ENCODE peak calls at places on chromosomes 6 and 20, in four cellular contexts. Q is endothelial cell of umbilical vein, M is endothelial cell, K is WTC11. I is an unnamed sample.

GRCh38 chr6:7721654-7722053 is 4.2 kb upstream of the BMP6 start:
- DNase-seq in K (no peak), M (no peak), Q (peak), I (peak)

GRCh38 chr20:7352165-7352564 is 584.7 kb downstream of the BMP2 start:
- DNase-seq in Q (no peak), K (no peak), M (no peak), I (no peak)

GRCh38 chr6:93786474-93787330 is 367.3 kb upstream of the EPHA7 start:
- DNase-seq in Q (peak), K (peak), M (peak), I (no peak)

GRCh38 chr20:17681741-17682102 is 320 bp downstream of the RRBP1 start:
- DNase-seq in M (no peak), K (no peak), Q (no peak), I (peak)

GRCh38 chr20:20360464-20360863 is 7.4 kb upstream of the INSM1 start:
- DNase-seq in M (peak), K (peak), Q (peak), I (peak)

GRCh38 chr20:22775671-22776139 is 191.3 kb upstream of the FOXA2 start:
- DNase-seq in Q (peak), M (no peak), K (no peak), I (no peak)

GRCh38 chr6:125114248-125114858 is 39.2 kb upstream of the TPD52L1 start:
- DNase-seq in K (peak), M (peak), Q (peak), I (peak)

GRCh38 chr6:14922306-14922705 is 323.6 kb upstream of the JARID2 start:
- DNase-seq in M (no peak), Q (no peak), K (peak), I (no peak)

GRCh38 chr6:48061630-48062029 is 49.4 kb downstream of the PTCHD4 start:
- DNase-seq in Q (no peak), M (no peak), K (no peak), I (no peak)

GRCh38 chr6:12152023-12152960 is 137.9 kb upstream of the EDN1 start:
- DNase-seq in K (no peak), M (no peak), Q (no peak), I (no peak)

GRCh38 chr6:52410979-52411378 is 9.2 kb upstream of the EFHC1 start:
- DNase-seq in Q (no peak), K (no peak), M (no peak), I (no peak)

GRCh38 chr20:13166006-13166405 is 55.1 kb upstream of the ISM1 start:
- DNase-seq in K (no peak), M (no peak), Q (no peak), I (no peak)

GRCh38 chr6:98574991-98575390 is 259.4 kb upstream of the POU3F2 start:
- DNase-seq in M (no peak), Q (no peak), K (no peak), I (no peak)

GRCh38 chr6:150426198-150426597 is 57.4 kb downstream of the IYD start:
- DNase-seq in K (no peak), M (no peak), Q (no peak), I (no peak)

GRCh38 chr6:142336183-142336582 is 34.4 kb downstream of the ADGRG6 start:
- DNase-seq in Q (no peak), M (no peak), K (no peak), I (no peak)

GRCh38 chr6:142339969-142340368 is 38.2 kb downstream of the ADGRG6 start:
- DNase-seq in K (no peak), Q (no peak), M (no peak), I (no peak)

GRCh38 chr6:142342986-142343385 is 41.2 kb downstream of the ADGRG6 start:
- DNase-seq in K (no peak), M (no peak), Q (no peak), I (no peak)

GRCh38 chr6:142336787-142337186 is 35.0 kb downstream of the ADGRG6 start:
- DNase-seq in K (no peak), Q (no peak), M (no peak), I (no peak)

DNA sequence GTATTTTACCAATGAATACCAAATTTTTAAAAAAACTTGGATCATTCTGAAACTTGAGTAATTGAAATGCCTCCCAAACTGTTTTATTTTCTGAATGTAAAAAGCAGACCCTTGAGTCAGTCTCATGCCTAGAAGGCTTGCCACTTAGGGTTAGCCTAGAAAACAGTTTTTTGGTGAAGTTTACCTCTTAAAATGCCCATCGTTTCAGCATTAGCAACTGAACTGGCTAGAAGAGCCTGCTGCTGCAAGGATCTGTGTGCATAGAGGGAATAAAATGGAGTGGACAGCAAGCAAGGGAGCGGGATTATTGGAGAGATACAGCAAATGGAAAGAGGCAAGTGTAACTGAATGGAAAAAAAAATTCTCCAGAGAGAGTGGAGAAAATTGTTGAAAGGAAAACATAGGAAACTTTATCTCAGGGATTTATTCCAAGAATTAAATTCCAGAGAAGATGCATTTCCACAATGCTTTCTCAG is 40.1 kb downstream of the ADGRG6 start:
- DNase-seq in M (no peak), Q (no peak), K (no peak), I (no peak)
- TF ChIP-seq CTCF in M (no peak), Q (no peak), K (no peak), I (no peak)

DNA sequence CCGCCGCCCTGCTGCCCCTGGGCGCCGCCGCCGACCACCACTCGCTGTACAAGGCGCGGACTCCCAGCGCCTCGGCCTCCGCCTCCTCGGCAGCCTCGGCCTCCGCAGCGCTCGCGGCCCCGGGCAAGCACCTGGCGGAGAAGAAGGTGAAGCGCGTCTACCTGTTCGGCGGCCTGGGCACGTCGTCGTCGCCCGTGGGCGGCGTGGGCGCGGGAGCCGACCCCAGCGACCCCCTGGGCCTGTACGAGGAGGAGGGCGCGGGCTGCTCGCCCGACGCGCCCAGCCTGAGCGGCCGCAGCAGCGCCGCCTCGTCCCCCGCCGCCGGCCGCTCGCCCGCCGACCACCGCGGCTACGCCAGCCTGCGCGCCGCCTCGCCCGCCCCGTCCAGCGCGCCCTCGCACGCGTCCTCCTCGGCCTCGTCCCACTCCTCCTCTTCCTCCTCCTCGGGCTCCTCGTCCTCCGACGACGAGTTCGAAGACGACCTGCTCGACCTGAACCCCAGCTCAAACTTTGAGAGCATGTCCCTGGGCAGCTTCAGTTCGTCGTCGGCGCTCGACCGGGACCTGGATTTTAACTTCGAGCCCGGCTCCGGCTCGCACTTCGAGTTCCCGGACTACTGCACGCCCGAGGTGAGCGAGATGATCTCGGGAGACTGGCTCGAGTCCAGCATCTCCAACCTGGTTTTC is 1.9 kb downstream of the SOX4 start:
- DNase-seq in M (peak), K (peak), Q (no peak), I (peak)
- TF ChIP-seq CTCF in M (peak), K (no peak), Q (no peak), I (peak)

GRCh38 chr6:20334334-20334733 is 67.3 kb upstream of the E2F3 start:
- DNase-seq in Q (no peak), M (no peak), K (peak), I (no peak)

GRCh38 chr6:20334961-20335360 is 66.7 kb upstream of the E2F3 start:
- DNase-seq in K (no peak), Q (no peak), M (no peak), I (no peak)

GRCh38 chr6:20332441-20333006 is 69.2 kb upstream of the E2F3 start:
- DNase-seq in K (no peak), M (no peak), Q (no peak), I (no peak)

GRCh38 chr6:20335872-20336271 is 65.8 kb upstream of the E2F3 start:
- DNase-seq in M (no peak), Q (no peak), K (no peak), I (no peak)

GRCh38 chr6:20333870-20334269 is 67.8 kb upstream of the E2F3 start:
- DNase-seq in Q (no peak), M (no peak), K (no peak), I (no peak)
- TF ChIP-seq CTCF in Q (no peak), M (no peak), K (no peak), I (no peak)

GRCh38 chr6:3057063-3057462 is 11.2 kb upstream of the RIPK1 start:
- DNase-seq in M (no peak), Q (no peak), K (no peak), I (no peak)

GRCh38 chr6:3058957-3059356 is 9.3 kb upstream of the RIPK1 start:
- DNase-seq in Q (no peak), K (no peak), M (no peak), I (no peak)

GRCh38 chr6:3063733-3064700 is 4.3 kb upstream of the RIPK1 start:
- DNase-seq in K (peak), Q (peak), M (peak), I (peak)

GRCh38 chr6:3061501-3061941 is 6.8 kb upstream of the RIPK1 start:
- DNase-seq in Q (no peak), K (no peak), M (no peak), I (no peak)
- TF ChIP-seq CTCF in Q (no peak), K (no peak), M (no peak), I (no peak)

I was measured in GM13977.